ENCODE peak calls at places on chromosomes 4 and X, in four cellular contexts. C is SK-MEL-5; A is effector CD4-positive, alpha-beta T cell; E is stimulated activated CD4-positive, alpha-beta T cell treated with anti-CD3 and anti-CD28 coated beads, TNF-alpha, amount 100 ng/mL, for 48 hours. L is an unnamed sample.
A peak's percentile ranks its signal among the peaks of the same experiment; 100 is the strongest.

GRCh38 chr4:183875251-183875825 is 29.8 kb upstream of the STOX2 start:
- DNase-seq in E (no peak), C (no peak), A (no peak), L (no peak)

GRCh38 chr4:140947507-140947906 is 185.8 kb downstream of the RNF150 start:
- DNase-seq in A (no peak), C (peak; percentile 85), E (no peak), L (no peak)

GRCh38 chr4:163492951-163493504 is 1.5 kb upstream of the TMA16 start:
- DNase-seq in C (peak; percentile 69), E (no peak), A (no peak), L (no peak)

GRCh38 chr4:75724867-75725724 is 719 bp downstream of the USO1 start:
- DNase-seq in A (peak; percentile 21), C (peak; percentile 60), E (peak; percentile 47), L (peak; percentile 31)

GRCh38 chr4:52106142-52106541 is 55.0 kb downstream of the SPATA18 start:
- DNase-seq in A (no peak), E (no peak), C (no peak), L (no peak)

GRCh38 chr4:183284965-183285364 is 35.1 kb downstream of the CLDN22 start:
- DNase-seq in E (no peak), C (no peak), A (no peak), L (no peak)

GRCh38 chrX:20414066-20414465 is 147.4 kb upstream of the RPS6KA3 start:
- DNase-seq in C (no peak), A (no peak), E (no peak), L (no peak)

GRCh38 chr4:20445933-20446723 is 194.4 kb downstream of the SLIT2 start:
- DNase-seq in C (no peak), E (no peak), A (no peak), L (no peak)

GRCh38 chr4:121980643-121981042 is 28.8 kb upstream of the TRPC3 start:
- DNase-seq in C (no peak), A (no peak), E (no peak), L (no peak)

GRCh38 chr4:83011779-83012630 is 1.4 kb upstream of the LIN54 start:
- DNase-seq in C (peak; percentile 15), A (peak; percentile 10), E (peak; percentile 35), L (no peak)

GRCh38 chr4:100811046-100811445 is 293.2 kb upstream of the EMCN start:
- DNase-seq in E (no peak), C (no peak), A (no peak), L (no peak)

GRCh38 chr4:27702710-27703431 is 842.2 kb downstream of the STIM2 start:
- DNase-seq in C (peak; percentile 5), A (no peak), E (no peak), L (no peak)

GRCh38 chrX:39158801-39159657 is 357.8 kb downstream of the MID1IP1 start:
- DNase-seq in E (no peak), C (no peak), A (no peak), L (no peak)

GRCh38 chr4:138053601-138054322 is 188.4 kb downstream of the SLC7A11 start:
- DNase-seq in E (no peak), A (no peak), C (no peak), L (no peak)

GRCh38 chr4:85610450-85610849 is 135.5 kb downstream of the ARHGAP24 start:
- DNase-seq in E (no peak), A (no peak), C (no peak), L (no peak)

GRCh38 chrX:132331532-132331931 is 112.3 kb upstream of the RAP2C start:
- DNase-seq in E (no peak), A (no peak), C (no peak), L (no peak)

GRCh38 chrX:134911348-134911747 is 79.4 kb upstream of the SMIM10 start:
- DNase-seq in C (no peak), A (no peak), E (no peak), L (no peak)

GRCh38 chrX:65300104-65300809 is 234.3 kb downstream of the LAS1L start:
- DNase-seq in C (peak; percentile 8), A (no peak), E (no peak), L (no peak)

GRCh38 chr4:46124773-46125172 is 919 bp upstream of the GABRG1 start:
- DNase-seq in E (no peak), C (no peak), A (no peak), L (no peak)

GRCh38 chr4:80539190-80539589 is 203.7 kb downstream of the CFAP299 start:
- DNase-seq in C (no peak), A (no peak), E (no peak), L (no peak)

GRCh38 chr4:82681759-82682158 is 116.8 kb downstream of the SCD5 start:
- DNase-seq in A (no peak), C (no peak), E (no peak), L (no peak)

GRCh38 chr4:77434299-77435092 is 171.1 kb upstream of the CXCL13 start:
- DNase-seq in E (no peak), C (no peak), A (no peak), L (no peak)

GRCh38 chrX:44042731-44043130 is 69.5 kb upstream of the NDP start:
- DNase-seq in E (no peak), C (peak; percentile 43), A (no peak), L (no peak)

GRCh38 chr4:113179091-113179490 is 129.6 kb downstream of the ANK2 start:
- DNase-seq in A (no peak), C (no peak), E (no peak), L (no peak)

GRCh38 chrX:104972737-104973136 is 247.8 kb downstream of the TEX13A start:
- DNase-seq in E (no peak), C (no peak), A (no peak), L (no peak)

GRCh38 chr4:15106417-15106816 is 104.1 kb downstream of the CPEB2 start:
- DNase-seq in C (peak; percentile 6), E (no peak), A (no peak), L (no peak)

GRCh38 chr4:2135083-2135482 is 76.0 kb downstream of the NAT8L start:
- DNase-seq in E (no peak), C (peak; percentile 41), A (no peak), L (no peak)

GRCh38 chr4:183960912-183961569 is 55.9 kb downstream of the STOX2 start:
- DNase-seq in A (no peak), C (no peak), E (no peak), L (no peak)

GRCh38 chr4:85783483-85783882 is 308.5 kb downstream of the ARHGAP24 start:
- DNase-seq in E (no peak), A (no peak), C (no peak), L (no peak)

GRCh38 chr4:92305148-92305877 is 1.5 kb downstream of the GRID2 start:
- DNase-seq in C (peak; percentile 4), A (no peak), E (no peak), L (no peak)

GRCh38 chr4:20251796-20252655 is at the start of gene SLIT2:
- DNase-seq in E (no peak), A (no peak), C (peak; percentile 60), L (no peak)

GRCh38 chrX:16771483-16772398 is 14.5 kb upstream of the TXLNG start:
- DNase-seq in A (no peak), E (no peak), C (peak; percentile 72), L (no peak)

GRCh38 chr4:185548587-185548986 is 13.3 kb upstream of the PDLIM3 start:
- DNase-seq in E (no peak), A (no peak), C (no peak), L (no peak)

GRCh38 chrX:52425710-52426245 is 57.0 kb downstream of the XAGE2 start:
- DNase-seq in C (no peak), E (no peak), A (no peak), L (no peak)

GRCh38 chr4:85028910-85029309 is 62.4 kb upstream of the WDFY3 start:
- DNase-seq in C (peak; percentile 2), A (no peak), E (no peak), L (no peak)

GRCh38 chr4:106238819-106239420 is 77.1 kb downstream of the TBCK start:
- DNase-seq in E (no peak), C (peak; percentile 44), A (no peak), L (no peak)

GRCh38 chrX:110317079-110317819 is 636 bp downstream of the AMMECR1 start:
- DNase-seq in A (peak; percentile 5), E (peak; percentile 12), C (no peak), L (no peak)

GRCh38 chr4:4913147-4913561 is 53.7 kb downstream of the MSX1 start:
- DNase-seq in A (no peak), E (no peak), C (no peak), L (no peak)

GRCh38 chr4:114558446-114559020 is 40.1 kb upstream of the UGT8 start:
- DNase-seq in E (no peak), C (no peak), A (no peak), L (no peak)

L was measured in T-helper 22 cell.